ENCODE peak calls at places on chromosomes 12 and 14, in seven cellular contexts. G is ascending aorta, Q is IMR-90, H is pancreas, Z is adrenal gland, T is left ventricle myocardium inferior, K is DND-41. U is an unnamed sample. For H3K36me3, the result is how much of the 10 kb centered on the place peaks cover.

GRCh38 chr12:101607894-101608293 is 13.1 kb downstream of the MYBPC1 start:
- DNase-seq in T (no peak), K (no peak), Q (no peak), Z (no peak), H (peak), G (no peak), U (no peak)

GRCh38 chr14:54653764-54654469 is 87.0 kb downstream of the SAMD4A start:
- DNase-seq in Z (peak), K (no peak), T (peak), G (peak), H (no peak), Q (peak), U (no peak)

GRCh38 chr14:89702151-89702936 is 252.2 kb downstream of the EFCAB11 start:
- DNase-seq in K (no peak), Z (peak), H (peak), G (no peak), Q (peak), T (peak), U (peak)

GRCh38 chr12:92210062-92210461 is 64.4 kb upstream of the BTG1 start:
- DNase-seq in Q (no peak), K (peak), Z (no peak), G (no peak), H (no peak), T (no peak), U (no peak)

GRCh38 chr12:69291278-69291593 is 51.9 kb downstream of the CPSF6 start:
- DNase-seq in H (no peak), T (no peak), Q (no peak), Z (no peak), K (no peak), G (no peak), U (no peak)

GRCh38 chr14:104237651-104238423 is 99.5 kb downstream of the KIF26A start:
- DNase-seq in H (no peak), T (no peak), K (no peak), Z (peak), Q (no peak), G (peak), U (no peak)

GRCh38 chr14:70143306-70143705 is 45.4 kb downstream of the SLC8A3 start:
- DNase-seq in H (no peak), Z (no peak), K (no peak), T (no peak), G (no peak), Q (no peak), U (no peak)

GRCh38 chr14:63045612-63046320 is 508 bp upstream of the KCNH5 start:
- DNase-seq in Q (peak), T (no peak), H (peak), G (no peak), K (no peak), Z (peak), U (no peak)

GRCh38 chr14:66965831-66966230 is 223.4 kb upstream of the GARIN2 start:
- DNase-seq in T (no peak), G (no peak), K (no peak), H (no peak), Q (peak), Z (no peak), U (no peak)

GRCh38 chr14:104355949-104356737 is 217.8 kb downstream of the KIF26A start:
- DNase-seq in K (no peak), Z (no peak), G (peak), Q (no peak), T (no peak), H (no peak), U (no peak)

GRCh38 chr12:3033538-3033865 is 43.7 kb upstream of the TSPAN9 start:
- DNase-seq in Z (no peak), H (no peak), T (no peak), K (no peak), Q (no peak), G (no peak), U (no peak)

GRCh38 chr14:26132061-26132460 is 465.8 kb downstream of the NOVA1 start:
- DNase-seq in Q (no peak), K (no peak), Z (no peak), G (no peak), H (no peak), T (no peak), U (no peak)

GRCh38 chr12:48813464-48814312 is 4.6 kb upstream of the CACNB3 start:
- DNase-seq in H (no peak), Q (peak), G (no peak), Z (no peak), T (no peak), K (no peak), U (no peak)

GRCh38 chr14:86087377-86087776 is 557.4 kb downstream of the FLRT2 start:
- DNase-seq in Q (no peak), Z (no peak), T (no peak), G (no peak), K (no peak), H (no peak), U (no peak)

GRCh38 chr12:127623362-127623761 is 643.6 kb upstream of the TMEM132C start:
- DNase-seq in K (no peak), Q (no peak), H (no peak), Z (no peak), G (no peak), T (no peak), U (no peak)

GRCh38 chr14:95776798-95777615 is 63.1 kb upstream of the TCL1A start:
- DNase-seq in G (no peak), K (no peak), H (no peak), Z (no peak), T (no peak), Q (no peak), U (no peak)

GRCh38 chr14:80587096-80587724 is 354.3 kb downstream of the CEP128 start:
- DNase-seq in Q (peak), H (no peak), K (peak), Z (no peak), T (no peak), G (no peak), U (no peak)

GRCh38 chr14:54138024-54138353 is 181.4 kb upstream of the BMP4 start:
- DNase-seq in T (no peak), H (no peak), Z (no peak), K (no peak), Q (no peak), G (no peak), U (no peak)

GRCh38 chr12:20006856-20007255 is 361.5 kb upstream of the PDE3A start:
- DNase-seq in H (no peak), Q (no peak), T (no peak), G (no peak), Z (no peak), K (no peak), U (peak)

GRCh38 chr12:85280138-85280983 is at the start of gene ALX1:
- DNase-seq in T (no peak), G (no peak), H (peak), K (no peak), Z (no peak), Q (peak), U (no peak)
- H3K4me3 ChIP-seq in T (peak), G (peak), H (no peak), K (no peak), Z (no peak), Q (peak), U (peak)

DNA sequence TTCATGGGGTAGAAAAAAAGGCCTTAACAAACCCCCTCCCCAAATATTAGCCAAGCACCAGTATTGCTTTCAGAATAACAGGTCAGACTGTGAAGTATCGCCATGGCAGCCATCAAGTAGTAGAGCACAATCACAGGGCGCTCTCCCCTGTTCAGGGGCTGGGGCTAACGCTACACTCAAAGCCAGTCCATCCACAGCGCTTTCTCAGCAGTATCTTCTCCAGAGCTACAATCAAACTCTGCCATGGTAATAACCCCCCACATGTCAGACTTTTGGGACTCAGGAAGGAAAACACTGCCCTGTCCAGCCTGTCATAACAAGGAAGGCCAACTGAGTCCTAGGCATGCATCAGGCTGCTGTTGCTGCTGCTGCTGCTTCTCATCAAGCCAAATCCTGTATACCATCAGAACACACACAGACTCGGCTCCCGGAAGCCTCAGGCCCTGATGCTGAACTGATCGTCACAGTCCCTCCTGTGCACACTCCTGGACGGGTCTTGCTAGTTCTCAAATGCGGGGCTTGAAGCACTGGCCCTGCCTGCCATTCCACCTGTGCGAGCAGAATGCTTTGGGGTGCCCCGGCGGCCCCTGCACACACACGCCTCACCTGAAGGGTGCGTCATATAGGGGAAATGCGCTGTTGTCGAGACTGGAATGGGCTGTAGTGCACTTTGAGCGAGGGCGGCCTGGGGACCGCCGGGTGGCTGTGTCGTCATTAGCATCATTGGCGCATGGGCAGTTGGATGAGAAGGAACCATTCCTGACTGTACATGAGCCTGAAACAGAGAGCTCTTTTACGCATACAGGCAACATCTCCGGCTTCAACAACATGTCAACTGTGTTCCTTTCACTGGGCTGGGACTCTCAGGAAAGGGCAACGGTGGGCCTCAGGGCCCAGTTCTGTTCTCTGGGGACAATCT is 47.6 kb downstream of the SH2B3 start:
- DNase-seq in G (no peak), K (no peak), H (no peak), T (no peak), Q (no peak), Z (peak), U (no peak)
- H3K36me3 ChIP-seq in G (half or more), K (half or more), H (under half), T (half or more), Q (half or more), Z (half or more), U (under half)

DNA sequence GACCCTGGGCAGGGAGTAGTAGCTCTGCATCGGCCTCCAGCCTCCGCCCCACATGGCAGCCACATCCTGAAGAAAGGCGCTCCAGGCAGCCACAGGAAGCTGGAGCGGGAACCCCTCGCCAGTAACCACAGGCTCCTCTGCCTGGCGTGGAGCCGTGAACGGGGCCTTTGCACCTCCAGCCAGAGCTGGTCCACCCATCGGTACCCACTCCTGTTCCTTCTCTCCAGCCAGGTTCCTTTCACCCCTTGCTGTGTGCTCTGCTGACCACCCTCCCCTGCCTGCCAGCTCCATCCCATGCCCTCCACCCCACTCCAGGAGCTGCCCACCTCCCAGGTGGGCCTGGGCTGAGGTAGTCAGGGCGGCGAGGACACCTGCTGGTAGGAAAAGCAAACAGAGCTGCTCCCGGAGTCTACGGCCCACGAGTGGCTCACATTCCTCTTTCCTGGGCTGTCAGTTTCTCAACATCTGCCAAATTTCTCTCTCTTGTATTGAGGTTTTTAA is 2.7 kb downstream of the TGFB3 start:
- DNase-seq in T (no peak), G (no peak), H (peak), Q (peak), Z (peak), K (peak), U (no peak)
- H3K4me3 ChIP-seq in T (peak), G (peak), H (no peak), Q (no peak), Z (no peak), K (no peak), U (no peak)

DNA sequence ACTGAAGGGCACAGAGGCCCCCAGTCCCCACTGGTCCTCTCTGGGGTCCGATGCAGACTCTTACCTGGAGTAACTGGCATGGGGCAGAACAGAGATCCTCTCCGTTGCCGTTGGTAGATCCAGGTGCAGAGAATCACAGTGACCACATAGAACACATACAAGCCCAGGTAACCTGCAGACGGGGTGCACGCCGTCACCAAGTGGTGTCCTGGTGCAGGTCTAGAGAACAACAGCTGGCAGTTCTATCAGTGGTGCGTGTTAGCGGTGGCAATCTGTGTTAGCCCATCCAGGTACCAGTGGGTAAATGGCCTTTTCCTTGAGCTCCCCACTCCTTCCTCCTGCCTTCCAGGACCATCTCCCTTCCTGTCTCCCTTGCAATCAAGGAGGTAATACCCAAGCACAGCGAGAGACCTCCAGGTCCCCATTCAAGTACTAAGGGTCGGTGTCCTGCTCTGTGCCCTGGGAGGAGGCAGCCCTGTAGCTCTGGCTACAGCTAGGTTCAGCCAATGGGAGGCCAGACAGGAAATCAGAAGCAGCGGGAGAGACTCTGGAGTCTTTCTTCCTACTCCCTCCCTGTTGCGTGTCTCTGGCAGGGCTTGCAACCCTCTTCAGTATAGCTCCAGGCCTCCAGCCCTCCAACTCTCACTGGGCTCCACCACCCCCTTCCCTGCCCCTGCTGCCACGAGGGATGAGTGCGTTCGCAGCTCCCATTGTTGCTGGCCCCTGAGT is 15.8 kb downstream of the SLC8B1 start:
- DNase-seq in H (no peak), Q (no peak), Z (no peak), K (no peak), T (no peak), G (no peak), U (no peak)
- H3K36me3 ChIP-seq in H (under half), Q (under half), Z (half or more), K (half or more), T (half or more), G (half or more), U (under half)

GRCh38 chr12:123971770-123972447 is 722 bp downstream of the CCDC92 start:
- DNase-seq in T (peak), Q (peak), G (no peak), H (peak), K (peak), Z (peak), U (no peak)
- H3K4me3 ChIP-seq in T (peak), Q (peak), G (peak), H (peak), K (peak), Z (peak), U (peak)

GRCh38 chr14:73280903-73281302 is 43.6 kb downstream of the PAPLN start:
- DNase-seq in H (no peak), K (no peak), Q (no peak), G (no peak), T (no peak), Z (no peak), U (no peak)
- H3K36me3 ChIP-seq in H (under half), K (half or more), Q (under half), G (under half), T (half or more), Z (half or more), U (under half)

GRCh38 chr12:79688376-79689040 is 2.3 kb downstream of the PAWR start:
- DNase-seq in H (no peak), K (no peak), Z (no peak), Q (no peak), G (no peak), T (no peak), U (no peak)
- H3K4me3 ChIP-seq in H (peak), K (no peak), Z (no peak), Q (peak), G (peak), T (peak), U (peak)

GRCh38 chr14:58469309-58469708 is 41.8 kb downstream of the KIAA0586 start:
- DNase-seq in T (no peak), H (no peak), G (no peak), Q (no peak), Z (no peak), K (no peak), U (no peak)
- H3K36me3 ChIP-seq in T (half or more), H (under half), G (under half), Q (under half), Z (under half), K (half or more), U (under half)

DNA sequence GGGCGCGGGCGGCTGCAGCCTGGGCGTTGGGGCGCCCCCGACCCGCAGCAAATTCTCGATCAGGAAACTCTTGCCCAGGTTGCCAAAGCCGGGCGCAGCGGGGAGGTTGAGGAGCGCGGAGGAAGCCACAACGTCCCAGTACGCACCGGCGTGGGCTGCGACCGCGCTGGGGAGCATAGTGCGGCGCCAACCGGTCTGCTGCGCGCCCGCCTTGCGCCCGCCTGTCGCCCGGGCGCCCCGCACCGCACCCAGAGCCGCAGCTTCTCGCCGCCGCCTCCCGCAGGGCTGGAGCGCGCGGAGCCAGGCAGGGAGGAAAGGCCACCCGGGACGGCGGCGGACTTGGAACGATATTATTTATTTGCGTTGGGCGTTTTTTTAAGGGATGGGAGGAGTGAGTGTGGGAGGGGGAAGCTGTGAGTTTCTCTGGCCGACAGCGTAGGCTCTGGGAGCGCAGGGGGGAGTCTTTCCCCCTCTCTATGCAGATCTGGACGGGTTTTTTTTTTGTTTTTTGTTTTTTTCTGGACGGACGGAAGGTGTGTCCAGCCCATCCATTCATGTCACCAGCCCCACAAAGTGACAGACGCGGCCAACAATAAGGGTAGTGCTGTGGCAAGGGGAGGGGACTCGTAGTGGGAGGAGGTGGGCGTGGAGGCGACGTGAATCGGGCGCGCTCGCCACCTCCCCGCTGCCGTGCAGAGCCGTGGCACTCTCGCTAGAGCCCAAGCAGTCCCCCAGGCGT is at the start of gene DBX2:
- DNase-seq in G (no peak), Z (no peak), H (no peak), K (no peak), T (no peak), Q (no peak), U (no peak)
- H3K4me3 ChIP-seq in G (peak), Z (no peak), H (peak), K (no peak), T (peak), Q (peak), U (peak)

U was measured in BJ.